ENCODE peak calls at places on chromosome 1, in five cellular contexts. One of them, this sample, is unnamed.

GRCh38 chr1:183568176-183569041 is 21.9 kb downstream of the NCF2 start:
- DNase-seq in ascending aorta: peak; percentile 41
- DNase-seq in endothelial cell: peak; percentile 34
- DNase-seq in cerebellar cortex: no peak
- DNase-seq in EL: peak; percentile 11
- DNase-seq in this sample: no peak

GRCh38 chr1:112818990-112819689 is 104.0 kb upstream of the PPM1J start:
- DNase-seq in endothelial cell: no peak
- DNase-seq in EL: peak; percentile 80
- DNase-seq in ascending aorta: no peak
- DNase-seq in cerebellar cortex: no peak
- DNase-seq in this sample: no peak

GRCh38 chr1:172085372-172085771 is 244.1 kb downstream of the DNM3 start:
- DNase-seq in endothelial cell: no peak
- DNase-seq in ascending aorta: no peak
- DNase-seq in EL: no peak
- DNase-seq in cerebellar cortex: no peak
- DNase-seq in this sample: no peak

GRCh38 chr1:198763298-198763714 is 124.5 kb downstream of the PTPRC start:
- DNase-seq in cerebellar cortex: no peak
- DNase-seq in EL: peak; percentile 25
- DNase-seq in ascending aorta: no peak
- DNase-seq in endothelial cell: no peak
- DNase-seq in this sample: no peak

GRCh38 chr1:235749755-235750300 is 100.2 kb upstream of the GNG4 start:
- DNase-seq in ascending aorta: no peak
- DNase-seq in endothelial cell: no peak
- DNase-seq in EL: no peak
- DNase-seq in cerebellar cortex: no peak
- DNase-seq in this sample: no peak

GRCh38 chr1:183310753-183311465 is 107.3 kb downstream of the NMNAT2 start:
- DNase-seq in EL: no peak
- DNase-seq in ascending aorta: peak; percentile 39
- DNase-seq in cerebellar cortex: peak; percentile 68
- DNase-seq in endothelial cell: no peak
- DNase-seq in this sample: no peak

GRCh38 chr1:150144606-150145005 is 5.1 kb upstream of the PLEKHO1 start:
- DNase-seq in ascending aorta: no peak
- DNase-seq in cerebellar cortex: no peak
- DNase-seq in endothelial cell: no peak
- DNase-seq in EL: no peak
- DNase-seq in this sample: no peak

GRCh38 chr1:114316204-114316603 is 162.5 kb upstream of the SYT6 start:
- DNase-seq in endothelial cell: no peak
- DNase-seq in cerebellar cortex: no peak
- DNase-seq in ascending aorta: no peak
- DNase-seq in EL: no peak
- DNase-seq in this sample: no peak

This sample was measured in erythroblast.